ENCODE peak calls at places on chromosomes 4 and X, in six cellular contexts. Q is NAMALWA; I is pancreas; B is GM12865; E is body of pancreas; F is CD4-positive, alpha-beta memory T cell. K is an unnamed sample.

GRCh38 chrX:110002300-110003166 is at the start of gene TMEM164:
- DNase-seq in Q (peak), I (peak), B (peak), E (peak), F (peak), K (peak)

GRCh38 chr4:186424745-186425144 is 130.6 kb downstream of the MTNR1A start:
- DNase-seq in Q (no peak), I (no peak), B (no peak), E (no peak), F (no peak), K (no peak)

GRCh38 chr4:174281182-174281737 is 2.2 kb downstream of the FBXO8 start:
- DNase-seq in Q (no peak), I (no peak), B (no peak), E (no peak), F (no peak), K (no peak)

GRCh38 chr4:42280327-42281095 is 116.8 kb upstream of the SHISA3 start:
- DNase-seq in Q (peak), I (no peak), B (peak), E (no peak), F (no peak), K (no peak)

GRCh38 chr4:186724861-186725419 is 1.3 kb upstream of the FAT1 start:
- DNase-seq in Q (no peak), I (no peak), B (no peak), E (peak), F (no peak), K (no peak)

GRCh38 chr4:100895572-100896197 is 377.9 kb upstream of the EMCN start:
- DNase-seq in Q (peak), I (no peak), B (no peak), E (no peak), F (peak), K (no peak)

GRCh38 chr4:152094851-152095700 is 334.3 kb upstream of the GATB start:
- DNase-seq in Q (no peak), I (no peak), B (no peak), E (no peak), F (no peak), K (no peak)

GRCh38 chr4:77699731-77700210 is 94.2 kb downstream of the CXCL13 start:
- DNase-seq in Q (no peak), I (no peak), B (no peak), E (no peak), F (no peak), K (no peak)

GRCh38 chr4:39975488-39976089 is 2.1 kb downstream of the PDS5A start:
- DNase-seq in Q (no peak), I (no peak), B (no peak), E (no peak), F (no peak), K (no peak)

GRCh38 chr4:15755321-15755750 is 22.8 kb upstream of the CD38 start:
- DNase-seq in Q (no peak), I (no peak), B (peak), E (no peak), F (no peak), K (peak)